ENCODE peak calls at places on chromosomes 1 and 21, in four cellular contexts. E is HepG2, Q is K562, S is H1. L is an unnamed sample.

GRCh38 chr1:210446479-210446878 is 117.8 kb downstream of the HHAT start:
- DNase-seq in E (no peak), Q (no peak), S (no peak), L (no peak)

GRCh38 chr1:63821650-63822049 is 47.8 kb downstream of the ROR1 start:
- DNase-seq in E (no peak), Q (no peak), S (no peak), L (no peak)

GRCh38 chr1:172588296-172589291 is 55.6 kb downstream of the SUCO start:
- DNase-seq in E (peak; percentile 15), Q (peak; percentile 74), S (no peak), L (no peak)

GRCh38 chr1:246317291-246317690 is 189.8 kb downstream of the SMYD3 start:
- DNase-seq in E (no peak), Q (no peak), S (no peak), L (no peak)

GRCh38 chr1:35005711-35006110 is 20.6 kb upstream of the TMEM35B start:
- DNase-seq in E (no peak), Q (no peak), S (no peak), L (no peak)

GRCh38 chr1:199170711-199171110 is 531.9 kb downstream of the PTPRC start:
- DNase-seq in E (no peak), Q (no peak), S (no peak), L (no peak)

GRCh38 chr1:89692601-89693503 is 59.9 kb downstream of the LRRC8C start:
- DNase-seq in E (no peak), Q (peak; percentile 28), S (no peak), L (peak; percentile 52)

GRCh38 chr1:147201276-147201675 is 23.9 kb downstream of the FMO5 start:
- DNase-seq in E (no peak), Q (no peak), S (no peak), L (no peak)

GRCh38 chr1:15289251-15289651 is 42.2 kb downstream of the FHAD1 start:
- DNase-seq in E (no peak), Q (no peak), S (no peak), L (no peak)

GRCh38 chr1:7301346-7301993 is 469.6 kb upstream of the VAMP3 start:
- DNase-seq in E (no peak), Q (no peak), S (peak; percentile 41), L (no peak)

GRCh38 chr1:31739281-31739853 is 24.8 kb downstream of the ADGRB2 start:
- DNase-seq in E (no peak), Q (no peak), S (peak; percentile 68), L (no peak)

GRCh38 chr1:42348498-42348897 is 13.5 kb upstream of the FOXJ3 start:
- DNase-seq in E (no peak), Q (no peak), S (no peak), L (no peak)

GRCh38 chr1:236534164-236534651 is 10.4 kb downstream of the LGALS8 start:
- DNase-seq in E (no peak), Q (no peak), S (no peak), L (no peak)

GRCh38 chr1:64137569-64137936 is 65.9 kb upstream of the UBE2U start:
- DNase-seq in E (no peak), Q (no peak), S (no peak), L (no peak)

GRCh38 chr1:50371749-50372148 is 51.5 kb downstream of the DMRTA2 start:
- DNase-seq in E (no peak), Q (no peak), S (no peak), L (no peak)

GRCh38 chr1:29864431-29865022 is 628.2 kb downstream of the PTPRU start:
- DNase-seq in E (no peak), Q (no peak), S (no peak), L (no peak)

GRCh38 chr21:45522986-45523385 is 19.3 kb downstream of the SLC19A1 start:
- DNase-seq in E (no peak), Q (no peak), S (no peak), L (no peak)

GRCh38 chr1:62433861-62434611 is 2.8 kb upstream of the USP1 start:
- DNase-seq in E (no peak), Q (no peak), S (no peak), L (no peak)

GRCh38 chr1:164380893-164381292 is 178.1 kb upstream of the PBX1 start:
- DNase-seq in E (no peak), Q (no peak), S (no peak), L (no peak)

GRCh38 chr1:203217139-203217621 is 12.3 kb downstream of the CHIT1 start:
- DNase-seq in E (no peak), Q (peak; percentile 14), S (peak; percentile 70), L (no peak)

GRCh38 chr1:53377438-53377841 is 49.6 kb upstream of the LRP8 start:
- DNase-seq in E (no peak), Q (no peak), S (peak; percentile 45), L (no peak)

GRCh38 chr1:101203812-101204540 is 32.8 kb upstream of the S1PR1 start:
- DNase-seq in E (no peak), Q (peak; percentile 23), S (no peak), L (no peak)

GRCh38 chr1:241553886-241554592 is 21.9 kb downstream of the KMO start:
- DNase-seq in E (no peak), Q (no peak), S (no peak), L (no peak)

GRCh38 chr1:6093611-6094010 is 47.9 kb downstream of the KCNAB2 start:
- DNase-seq in E (no peak), Q (no peak), S (no peak), L (no peak)

GRCh38 chr1:210292276-210292851 is 36.3 kb upstream of the HHAT start:
- DNase-seq in E (no peak), Q (peak; percentile 4), S (peak; percentile 89), L (no peak)

GRCh38 chr1:81111818-81112217 is 688.9 kb upstream of the ADGRL2 start:
- DNase-seq in E (no peak), Q (no peak), S (no peak), L (no peak)

GRCh38 chr1:200468264-200469001 is 58.6 kb upstream of the ZNF281 start:
- DNase-seq in E (no peak), Q (no peak), S (no peak), L (no peak)

GRCh38 chr1:18299441-18300338 is 181.0 kb upstream of the KLHDC7A start:
- DNase-seq in E (peak; percentile 13), Q (peak; percentile 47), S (peak; percentile 62), L (no peak)

GRCh38 chr1:155300553-155301329 is 497 bp downstream of the PKLR start:
- DNase-seq in E (peak; percentile 77), Q (no peak), S (no peak), L (no peak)

GRCh38 chr1:155300024-155300423 is 1.2 kb downstream of the PKLR start:
- DNase-seq in E (no peak), Q (no peak), S (no peak), L (no peak)

GRCh38 chr1:155297431-155297830 is 3.8 kb downstream of the PKLR start:
- DNase-seq in E (no peak), Q (no peak), S (no peak), L (no peak)

GRCh38 chr1:155304558-155305063 is 3.4 kb upstream of the PKLR start:
- DNase-seq in E (peak; percentile 65), Q (no peak), S (no peak), L (no peak)

DNA sequence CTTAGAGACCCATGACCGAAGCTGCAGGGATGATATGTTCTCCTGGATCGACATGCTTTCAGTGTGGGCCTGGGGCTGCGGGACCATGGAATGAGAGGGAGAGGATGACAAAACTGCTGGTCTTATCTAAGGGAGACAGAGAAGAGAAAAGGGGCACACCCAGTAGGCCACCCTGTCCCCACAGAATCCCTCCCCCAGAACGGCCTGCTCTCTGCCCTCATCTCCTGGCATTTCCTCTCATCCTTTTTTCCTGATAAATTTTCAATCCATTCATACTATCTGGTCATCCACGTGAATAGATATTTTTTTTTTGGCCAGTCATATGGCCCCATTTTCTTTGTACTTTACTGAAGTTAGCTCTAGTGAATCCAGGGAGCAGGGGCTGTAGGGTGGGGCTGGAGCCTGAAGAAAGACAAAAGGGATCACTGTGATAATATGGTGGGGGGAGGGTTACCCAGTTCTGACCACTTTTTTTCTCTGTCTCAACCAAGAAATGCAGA is at the start of gene PKLR:
- DNase-seq in E (no peak), Q (peak; percentile 82), S (no peak), L (no peak)
- TF ChIP-seq CEBPB in E (no peak), Q (no peak), S (no peak), L (no peak)

GRCh38 chr1:1419363-1419811 is 1.7 kb downstream of the ANKRD65 start:
- DNase-seq in E (no peak), Q (no peak), S (no peak), L (no peak)
- TF ChIP-seq BRCA1 in E (no peak), Q (no peak), S (no peak), L (no peak)

DNA sequence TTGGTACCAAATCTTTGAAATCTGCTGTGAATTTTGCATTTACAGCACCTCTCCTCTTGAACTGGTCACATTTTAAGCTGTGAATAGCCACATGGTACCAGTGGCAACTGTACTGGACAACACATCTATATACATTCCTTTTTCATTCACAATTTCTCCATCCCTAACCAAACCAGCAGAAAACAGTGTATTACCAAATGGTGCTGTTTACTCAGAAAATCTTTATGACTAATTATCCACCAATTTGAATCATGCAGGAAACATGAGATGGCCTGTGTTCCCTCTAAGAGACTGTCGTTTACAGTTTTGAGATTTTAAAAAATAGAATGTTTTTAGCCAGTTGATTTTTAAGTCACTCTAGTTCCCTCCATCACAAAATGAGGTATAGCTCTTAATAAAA is 17.6 kb upstream of the CCT8 start:
- DNase-seq in E (no peak), Q (no peak), S (no peak), L (no peak)
- TF ChIP-seq CEBPB in E (no peak), Q (no peak), S (no peak), L (no peak)

GRCh38 chr1:195733408-195733807 is 874.8 kb downstream of the KCNT2 start:
- DNase-seq in E (no peak), Q (no peak), S (no peak), L (no peak)

GRCh38 chr1:195735140-195735539 is 873.1 kb downstream of the KCNT2 start:
- DNase-seq in E (no peak), Q (no peak), S (no peak), L (no peak)

GRCh38 chr1:195738971-195739650 is 869.1 kb downstream of the KCNT2 start:
- DNase-seq in E (no peak), Q (no peak), S (no peak), L (no peak)

GRCh38 chr1:195731385-195731784 is 876.9 kb downstream of the KCNT2 start:
- DNase-seq in E (no peak), Q (no peak), S (no peak), L (no peak)

DNA sequence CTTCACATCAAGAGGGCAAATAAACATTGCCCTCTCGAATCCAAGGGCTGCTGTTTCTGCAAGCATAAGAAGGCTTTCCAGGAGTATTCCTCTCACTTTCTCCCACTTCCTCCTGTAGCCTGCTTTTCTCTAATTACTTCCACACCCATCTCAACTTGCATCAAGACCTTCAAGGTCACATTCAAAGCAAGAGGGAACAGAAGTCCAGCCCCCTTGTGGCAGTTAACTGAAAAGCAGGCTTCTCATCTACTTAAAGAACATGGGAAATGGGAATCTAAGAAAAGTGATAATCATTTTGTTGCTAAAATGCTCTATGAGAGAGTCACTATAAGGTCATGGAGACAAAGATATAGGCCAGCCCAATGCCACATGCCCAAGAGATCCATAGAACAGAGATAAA is 874.4 kb downstream of the KCNT2 start:
- DNase-seq in E (peak; percentile 8), Q (peak; percentile 38), S (no peak), L (no peak)
- TF ChIP-seq BRCA1 in E (no peak), Q (no peak), S (no peak), L (no peak)

DNA sequence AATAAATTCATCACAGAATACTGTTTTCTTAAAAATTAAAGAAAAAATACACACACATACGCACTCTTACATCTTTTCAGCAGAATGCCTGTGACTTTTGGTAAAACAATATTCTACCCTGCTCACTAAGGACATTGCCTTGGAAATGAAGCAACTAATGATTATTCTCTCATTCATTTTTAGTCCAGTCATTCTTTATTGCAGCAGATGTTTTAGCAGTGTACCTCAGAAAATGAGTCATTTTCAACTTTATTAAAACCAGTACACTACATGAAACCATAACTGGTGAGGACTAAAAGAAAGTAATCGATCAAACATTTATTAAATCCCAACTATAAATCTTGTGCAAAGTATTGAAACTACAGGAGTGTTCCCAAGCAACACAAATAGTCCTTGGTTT is 114.3 kb downstream of the ADGRL4 start:
- DNase-seq in E (no peak), Q (no peak), S (no peak), L (no peak)
- TF ChIP-seq CEBPB in E (no peak), Q (no peak), S (no peak), L (no peak)

L was measured in GM12878.